ENCODE peak calls at places on chromosomes 5 and 9, in seven cellular contexts. One of them, this sample, is unnamed.
A peak's percentile ranks its signal among the peaks of the same experiment; 100 is the strongest.

GRCh38 chr5:54540286-54540685 is 22.7 kb downstream of the SNX18 start:
- DNase-seq in cardiac muscle cell: no peak
- DNase-seq in fibroblast of pulmonary artery: no peak
- DNase-seq in ascending aorta: no peak
- DNase-seq in CD8-positive, alpha-beta T cell: no peak
- DNase-seq in SK-N-SH: no peak
- DNase-seq in epithelial cell of esophagus: no peak
- DNase-seq in this sample: no peak

GRCh38 chr5:152142845-152143469 is 218.3 kb upstream of the GLRA1 start:
- DNase-seq in ascending aorta: no peak
- DNase-seq in CD8-positive, alpha-beta T cell: peak; percentile 53
- DNase-seq in epithelial cell of esophagus: peak; percentile 59
- DNase-seq in fibroblast of pulmonary artery: peak; percentile 75
- DNase-seq in SK-N-SH: peak; percentile 66
- DNase-seq in cardiac muscle cell: peak; percentile 77
- DNase-seq in this sample: peak; percentile 80

GRCh38 chr5:138601444-138601843 is 26.2 kb upstream of the HSPA9 start:
- DNase-seq in fibroblast of pulmonary artery: peak; percentile 88
- DNase-seq in CD8-positive, alpha-beta T cell: no peak
- DNase-seq in SK-N-SH: no peak
- DNase-seq in cardiac muscle cell: no peak
- DNase-seq in epithelial cell of esophagus: peak; percentile 86
- DNase-seq in ascending aorta: peak; percentile 67
- DNase-seq in this sample: peak; percentile 90

GRCh38 chr5:94776167-94776566 is 157.7 kb downstream of the SLF1 start:
- DNase-seq in CD8-positive, alpha-beta T cell: no peak
- DNase-seq in cardiac muscle cell: no peak
- DNase-seq in fibroblast of pulmonary artery: no peak
- DNase-seq in SK-N-SH: peak; percentile 49
- DNase-seq in epithelial cell of esophagus: peak; percentile 2
- DNase-seq in ascending aorta: no peak
- DNase-seq in this sample: peak; percentile 61

GRCh38 chr5:1522601-1523479 is 920 bp downstream of the LPCAT1 start:
- DNase-seq in epithelial cell of esophagus: peak; percentile 22
- DNase-seq in fibroblast of pulmonary artery: no peak
- DNase-seq in CD8-positive, alpha-beta T cell: peak; percentile 17
- DNase-seq in ascending aorta: peak; percentile 60
- DNase-seq in SK-N-SH: peak; percentile 74
- DNase-seq in cardiac muscle cell: peak; percentile 42
- DNase-seq in this sample: peak; percentile 66

GRCh38 chr5:147410496-147411395 is 99.1 kb downstream of the DPYSL3 start:
- DNase-seq in ascending aorta: no peak
- DNase-seq in fibroblast of pulmonary artery: peak; percentile 37
- DNase-seq in SK-N-SH: peak; percentile 40
- DNase-seq in CD8-positive, alpha-beta T cell: no peak
- DNase-seq in epithelial cell of esophagus: no peak
- DNase-seq in cardiac muscle cell: no peak
- DNase-seq in this sample: peak; percentile 25

GRCh38 chr9:133728856-133729645 is 9.1 kb downstream of the SARDH start:
- DNase-seq in CD8-positive, alpha-beta T cell: no peak
- DNase-seq in SK-N-SH: no peak
- DNase-seq in epithelial cell of esophagus: no peak
- DNase-seq in cardiac muscle cell: no peak
- DNase-seq in fibroblast of pulmonary artery: no peak
- DNase-seq in ascending aorta: peak; percentile 27
- DNase-seq in this sample: no peak

GRCh38 chr5:159657766-159658165 is 258.5 kb upstream of the ADRA1B start:
- DNase-seq in CD8-positive, alpha-beta T cell: no peak
- DNase-seq in cardiac muscle cell: no peak
- DNase-seq in fibroblast of pulmonary artery: no peak
- DNase-seq in SK-N-SH: no peak
- DNase-seq in epithelial cell of esophagus: no peak
- DNase-seq in ascending aorta: no peak
- DNase-seq in this sample: no peak

GRCh38 chr5:71986101-71986500 is 121.2 kb upstream of the MAP1B start:
- DNase-seq in fibroblast of pulmonary artery: no peak
- DNase-seq in epithelial cell of esophagus: no peak
- DNase-seq in ascending aorta: no peak
- DNase-seq in SK-N-SH: no peak
- DNase-seq in CD8-positive, alpha-beta T cell: no peak
- DNase-seq in cardiac muscle cell: no peak
- DNase-seq in this sample: peak; percentile 71

GRCh38 chr5:32138839-32139493 is 35.2 kb downstream of the GOLPH3 start:
- DNase-seq in fibroblast of pulmonary artery: no peak
- DNase-seq in SK-N-SH: no peak
- DNase-seq in epithelial cell of esophagus: no peak
- DNase-seq in ascending aorta: no peak
- DNase-seq in cardiac muscle cell: no peak
- DNase-seq in CD8-positive, alpha-beta T cell: peak; percentile 28
- DNase-seq in this sample: no peak

GRCh38 chr5:147954971-147955370 is 48.6 kb upstream of the C5orf46 start:
- DNase-seq in SK-N-SH: no peak
- DNase-seq in CD8-positive, alpha-beta T cell: no peak
- DNase-seq in epithelial cell of esophagus: no peak
- DNase-seq in cardiac muscle cell: no peak
- DNase-seq in fibroblast of pulmonary artery: no peak
- DNase-seq in ascending aorta: no peak
- DNase-seq in this sample: no peak

GRCh38 chr9:95224371-95225015 is 93.0 kb downstream of the FANCC start:
- DNase-seq in epithelial cell of esophagus: peak; percentile 16
- DNase-seq in SK-N-SH: no peak
- DNase-seq in cardiac muscle cell: no peak
- DNase-seq in CD8-positive, alpha-beta T cell: no peak
- DNase-seq in ascending aorta: no peak
- DNase-seq in fibroblast of pulmonary artery: peak; percentile 6
- DNase-seq in this sample: no peak

GRCh38 chr5:18744990-18745590 is 1110.8 kb downstream of the TAF11L14 start:
- DNase-seq in CD8-positive, alpha-beta T cell: peak; percentile 40
- DNase-seq in fibroblast of pulmonary artery: no peak
- DNase-seq in cardiac muscle cell: no peak
- DNase-seq in ascending aorta: no peak
- DNase-seq in SK-N-SH: no peak
- DNase-seq in epithelial cell of esophagus: no peak
- DNase-seq in this sample: no peak

GRCh38 chr9:129676970-129677369 is 11.5 kb downstream of the PRRX2 start:
- DNase-seq in CD8-positive, alpha-beta T cell: no peak
- DNase-seq in fibroblast of pulmonary artery: no peak
- DNase-seq in cardiac muscle cell: no peak
- DNase-seq in epithelial cell of esophagus: no peak
- DNase-seq in SK-N-SH: peak; percentile 57
- DNase-seq in ascending aorta: peak; percentile 81
- DNase-seq in this sample: peak; percentile 92

GRCh38 chr9:134930404-134930803 is 12.7 kb upstream of the FCN1 start:
- DNase-seq in SK-N-SH: no peak
- DNase-seq in epithelial cell of esophagus: no peak
- DNase-seq in fibroblast of pulmonary artery: no peak
- DNase-seq in CD8-positive, alpha-beta T cell: no peak
- DNase-seq in cardiac muscle cell: no peak
- DNase-seq in ascending aorta: no peak
- DNase-seq in this sample: no peak

GRCh38 chr5:52776116-52776515 is 11.6 kb upstream of the ITGA1 start:
- DNase-seq in ascending aorta: no peak
- DNase-seq in epithelial cell of esophagus: no peak
- DNase-seq in fibroblast of pulmonary artery: no peak
- DNase-seq in cardiac muscle cell: no peak
- DNase-seq in SK-N-SH: no peak
- DNase-seq in CD8-positive, alpha-beta T cell: peak; percentile 68
- DNase-seq in this sample: no peak

GRCh38 chr9:121455527-121456239 is 44.0 kb downstream of the GGTA1 start:
- DNase-seq in cardiac muscle cell: no peak
- DNase-seq in CD8-positive, alpha-beta T cell: peak; percentile 39
- DNase-seq in ascending aorta: no peak
- DNase-seq in fibroblast of pulmonary artery: no peak
- DNase-seq in epithelial cell of esophagus: no peak
- DNase-seq in SK-N-SH: no peak
- DNase-seq in this sample: no peak

GRCh38 chr5:95216136-95216955 is 68.5 kb downstream of the MCTP1 start:
- DNase-seq in cardiac muscle cell: no peak
- DNase-seq in fibroblast of pulmonary artery: peak; percentile 2
- DNase-seq in CD8-positive, alpha-beta T cell: no peak
- DNase-seq in SK-N-SH: no peak
- DNase-seq in ascending aorta: no peak
- DNase-seq in epithelial cell of esophagus: peak; percentile 35
- DNase-seq in this sample: no peak

GRCh38 chr9:95090871-95091573 is 226.5 kb downstream of the FANCC start:
- DNase-seq in ascending aorta: no peak
- DNase-seq in epithelial cell of esophagus: no peak
- DNase-seq in fibroblast of pulmonary artery: no peak
- DNase-seq in cardiac muscle cell: no peak
- DNase-seq in CD8-positive, alpha-beta T cell: no peak
- DNase-seq in SK-N-SH: no peak
- DNase-seq in this sample: no peak

GRCh38 chr5:124706729-124707361 is 39.6 kb downstream of the ZNF608 start:
- DNase-seq in epithelial cell of esophagus: no peak
- DNase-seq in CD8-positive, alpha-beta T cell: no peak
- DNase-seq in SK-N-SH: peak; percentile 70
- DNase-seq in fibroblast of pulmonary artery: peak; percentile 15
- DNase-seq in ascending aorta: no peak
- DNase-seq in cardiac muscle cell: peak; percentile 89
- DNase-seq in this sample: peak; percentile 38

GRCh38 chr9:76338418-76338817 is 55.8 kb downstream of the RFK start:
- DNase-seq in ascending aorta: no peak
- DNase-seq in cardiac muscle cell: no peak
- DNase-seq in CD8-positive, alpha-beta T cell: no peak
- DNase-seq in fibroblast of pulmonary artery: no peak
- DNase-seq in epithelial cell of esophagus: no peak
- DNase-seq in SK-N-SH: no peak
- DNase-seq in this sample: no peak

GRCh38 chr5:131064669-131065371 is 100.2 kb downstream of the HINT1 start:
- DNase-seq in cardiac muscle cell: no peak
- DNase-seq in CD8-positive, alpha-beta T cell: no peak
- DNase-seq in fibroblast of pulmonary artery: no peak
- DNase-seq in SK-N-SH: no peak
- DNase-seq in ascending aorta: no peak
- DNase-seq in epithelial cell of esophagus: no peak
- DNase-seq in this sample: no peak

GRCh38 chr5:133403741-133404364 is 208.5 kb downstream of the FSTL4 start:
- DNase-seq in epithelial cell of esophagus: no peak
- DNase-seq in fibroblast of pulmonary artery: no peak
- DNase-seq in CD8-positive, alpha-beta T cell: no peak
- DNase-seq in ascending aorta: peak; percentile 31
- DNase-seq in SK-N-SH: no peak
- DNase-seq in cardiac muscle cell: no peak
- DNase-seq in this sample: no peak

DNA sequence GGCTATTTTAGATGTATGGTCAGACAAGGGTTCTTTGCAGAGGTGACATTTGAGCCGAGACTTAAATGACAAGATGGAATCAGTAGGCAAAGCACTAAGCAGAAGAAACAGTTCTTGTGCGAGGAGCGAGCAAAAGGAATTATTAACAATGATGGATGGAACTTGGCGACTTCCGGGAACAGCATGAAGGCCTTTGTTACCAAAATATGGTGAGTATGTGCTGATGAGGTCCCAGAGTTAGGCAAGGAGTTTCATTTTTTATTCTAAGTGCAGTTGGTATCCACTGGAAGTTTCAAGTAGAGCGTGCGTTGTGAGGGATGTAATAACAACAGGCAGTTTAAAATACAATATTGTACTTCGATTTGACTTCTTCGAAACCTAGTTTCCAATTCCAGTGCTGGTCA is 1.6 kb upstream of the LNPEP start:
- DNase-seq in epithelial cell of esophagus: no peak
- DNase-seq in ascending aorta: no peak
- DNase-seq in fibroblast of pulmonary artery: no peak
- DNase-seq in SK-N-SH: no peak
- DNase-seq in cardiac muscle cell: peak; percentile 15
- DNase-seq in CD8-positive, alpha-beta T cell: no peak
- DNase-seq in this sample: no peak
- H3K4me3 ChIP-seq in epithelial cell of esophagus: peak overlapping the region; percentile 82
- H3K4me3 ChIP-seq in ascending aorta: peak overlapping the region; percentile 90
- H3K4me3 ChIP-seq in fibroblast of pulmonary artery: peak overlapping the region; percentile 82
- H3K4me3 ChIP-seq in SK-N-SH: peak overlapping the region; percentile 91
- H3K4me3 ChIP-seq in cardiac muscle cell: peak overlapping the region; percentile 74
- H3K4me3 ChIP-seq in CD8-positive, alpha-beta T cell: peak overlapping the region; percentile 96
- H3K4me3 ChIP-seq in this sample: peak overlapping the region; percentile 99

DNA sequence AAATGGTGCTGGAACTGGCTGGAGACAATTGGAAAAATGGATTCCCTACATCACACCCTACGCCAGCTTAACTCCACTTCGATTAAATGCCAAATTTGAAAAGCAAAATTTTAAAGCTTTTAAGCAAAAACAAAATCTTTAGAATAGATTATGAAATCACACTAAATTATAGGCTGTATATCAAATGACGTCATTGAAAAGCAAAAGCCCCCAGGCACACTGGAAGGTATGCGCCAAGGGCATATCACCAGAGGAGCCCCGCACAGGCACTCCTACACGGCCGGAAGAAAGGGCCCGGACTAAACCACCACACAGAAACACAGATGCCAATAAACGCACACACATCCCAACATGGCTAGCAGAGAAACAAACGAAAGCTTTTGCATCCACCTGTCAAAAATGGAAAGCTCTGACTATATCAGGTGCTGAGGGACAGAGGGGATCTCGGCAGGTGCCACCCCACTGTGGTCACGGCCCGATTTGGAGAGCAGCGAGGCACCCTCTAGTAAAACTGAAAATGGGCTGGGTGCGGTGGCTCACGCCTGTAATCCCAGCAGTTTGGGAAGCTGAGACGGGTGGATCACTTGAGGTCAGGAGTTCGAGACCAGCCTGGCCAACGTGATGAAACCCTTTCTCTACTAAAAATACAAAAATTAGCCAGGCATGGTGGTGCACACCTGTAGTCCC is 17.0 kb upstream of the MXD3 start:
- DNase-seq in ascending aorta: no peak
- DNase-seq in cardiac muscle cell: no peak
- DNase-seq in SK-N-SH: no peak
- DNase-seq in epithelial cell of esophagus: no peak
- DNase-seq in fibroblast of pulmonary artery: no peak
- DNase-seq in CD8-positive, alpha-beta T cell: no peak
- DNase-seq in this sample: no peak
- H3K4me3 ChIP-seq in ascending aorta: no peak overlapping the region
- H3K4me3 ChIP-seq in cardiac muscle cell: no peak overlapping the region
- H3K4me3 ChIP-seq in SK-N-SH: no peak overlapping the region
- H3K4me3 ChIP-seq in epithelial cell of esophagus: no peak overlapping the region
- H3K4me3 ChIP-seq in fibroblast of pulmonary artery: no peak overlapping the region
- H3K4me3 ChIP-seq in CD8-positive, alpha-beta T cell: no peak overlapping the region
- H3K4me3 ChIP-seq in this sample: no peak overlapping the region

GRCh38 chr5:27316283-27316675 is 277.9 kb upstream of the CDH9 start:
- DNase-seq in ascending aorta: no peak
- DNase-seq in cardiac muscle cell: no peak
- DNase-seq in epithelial cell of esophagus: peak; percentile 65
- DNase-seq in SK-N-SH: no peak
- DNase-seq in CD8-positive, alpha-beta T cell: no peak
- DNase-seq in fibroblast of pulmonary artery: peak; percentile 75
- DNase-seq in this sample: peak; percentile 47
- H3K4me3 ChIP-seq in ascending aorta: no peak overlapping the region
- H3K4me3 ChIP-seq in cardiac muscle cell: no peak overlapping the region
- H3K4me3 ChIP-seq in epithelial cell of esophagus: no peak overlapping the region
- H3K4me3 ChIP-seq in SK-N-SH: peak overlapping the region; percentile 25
- H3K4me3 ChIP-seq in CD8-positive, alpha-beta T cell: no peak overlapping the region
- H3K4me3 ChIP-seq in fibroblast of pulmonary artery: no peak overlapping the region
- H3K4me3 ChIP-seq in this sample: peak overlapping the region; percentile 47

DNA sequence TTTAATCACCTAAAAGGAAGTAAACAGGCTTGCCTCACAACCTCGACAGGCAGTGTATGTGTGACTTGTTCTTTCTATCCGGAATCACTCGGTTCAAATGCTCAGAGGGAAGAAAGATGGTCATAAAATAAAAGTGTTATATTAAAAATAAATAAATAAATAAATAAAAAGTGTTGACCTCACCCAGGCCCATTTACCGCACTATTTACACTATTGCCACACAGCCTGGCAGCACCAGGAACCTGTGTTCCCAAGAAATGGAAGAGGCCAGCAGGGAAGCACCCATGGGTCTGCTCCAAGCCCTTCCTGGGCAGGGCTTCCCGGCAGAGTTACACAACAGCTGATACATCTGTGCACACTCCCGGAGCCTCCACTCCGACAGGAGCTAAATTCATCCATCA is 127.9 kb downstream of the EFNA5 start:
- DNase-seq in CD8-positive, alpha-beta T cell: no peak
- DNase-seq in SK-N-SH: no peak
- DNase-seq in ascending aorta: peak; percentile 89
- DNase-seq in cardiac muscle cell: peak; percentile 26
- DNase-seq in fibroblast of pulmonary artery: peak; percentile 95
- DNase-seq in epithelial cell of esophagus: peak; percentile 87
- DNase-seq in this sample: peak; percentile 81
- H3K4me3 ChIP-seq in CD8-positive, alpha-beta T cell: no peak overlapping the region
- H3K4me3 ChIP-seq in SK-N-SH: peak overlapping the region; percentile 14
- H3K4me3 ChIP-seq in ascending aorta: peak overlapping the region; percentile 3
- H3K4me3 ChIP-seq in cardiac muscle cell: no peak overlapping the region
- H3K4me3 ChIP-seq in fibroblast of pulmonary artery: peak overlapping the region; percentile 21
- H3K4me3 ChIP-seq in epithelial cell of esophagus: no peak overlapping the region
- H3K4me3 ChIP-seq in this sample: peak overlapping the region; percentile 23

This sample was measured in adipocyte.